ENCODE peak calls at places on chromosome 10, in seven cellular contexts. J is uterus, P is colonic mucosa, O is tibial nerve, L is endothelial cell of umbilical vein, A is endodermal cell, I is mammary epithelial cell. X is an unnamed sample. For H3K4me1, the result is how much of the 10 kb centered on the place peaks cover.

GRCh38 chr10:49223205-49223604 is 35.0 kb upstream of the TMEM273 start:
- DNase-seq in O (no peak), A (no peak), L (no peak), I (no peak), P (no peak), J (no peak), X (no peak)

GRCh38 chr10:96585726-96586418 is 940 bp downstream of the TM9SF3 start:
- DNase-seq in P (peak), O (no peak), L (peak), A (no peak), J (no peak), I (peak), X (no peak)

GRCh38 chr10:77208857-77209256 is 428.8 kb downstream of the KCNMA1 start:
- DNase-seq in P (no peak), O (no peak), I (no peak), A (no peak), L (no peak), J (no peak), X (no peak)

GRCh38 chr10:116553378-116553980 is 7.7 kb downstream of the PNLIP start:
- DNase-seq in J (no peak), L (no peak), O (no peak), A (no peak), I (no peak), P (no peak), X (no peak)

GRCh38 chr10:114767101-114767588 is 54.4 kb upstream of the FHIP2A start:
- DNase-seq in L (peak), A (no peak), P (no peak), I (peak), O (no peak), J (no peak), X (no peak)

GRCh38 chr10:71036279-71036535 is 147.8 kb upstream of the PCBD1 start:
- DNase-seq in J (no peak), A (no peak), O (no peak), P (no peak), L (no peak), I (no peak), X (no peak)

GRCh38 chr10:92517034-92517655 is 56.7 kb downstream of the IDE start:
- DNase-seq in A (peak), J (peak), L (peak), I (peak), P (peak), O (peak), X (no peak)

GRCh38 chr10:117674641-117675040 is 132.1 kb downstream of the EMX2 start:
- DNase-seq in I (no peak), A (no peak), O (no peak), J (no peak), P (no peak), L (no peak), X (no peak)

GRCh38 chr10:43202657-43203490 is 64.0 kb downstream of the RASGEF1A start:
- DNase-seq in I (no peak), P (peak), L (no peak), A (peak), O (no peak), J (peak), X (peak)

GRCh38 chr10:15863733-15864132 is 3.4 kb upstream of the MINDY3 start:
- DNase-seq in L (no peak), A (no peak), J (no peak), I (no peak), O (no peak), P (no peak), X (no peak)

GRCh38 chr10:21769041-21769440 is 234.5 kb downstream of the DNAJC1 start:
- DNase-seq in J (no peak), O (no peak), A (no peak), I (no peak), L (no peak), P (no peak), X (no peak)

GRCh38 chr10:114928818-114929217 is 9.2 kb upstream of the TRUB1 start:
- DNase-seq in O (no peak), L (no peak), I (no peak), J (peak), P (no peak), A (no peak), X (no peak)

GRCh38 chr10:127756264-127756663 is 19.3 kb downstream of the FOXI2 start:
- DNase-seq in J (no peak), L (no peak), I (no peak), O (no peak), A (no peak), P (no peak), X (no peak)

GRCh38 chr10:131784363-131785120 is 116.3 kb upstream of the PPP2R2D start:
- DNase-seq in P (no peak), I (no peak), A (peak), O (no peak), L (no peak), J (no peak), X (no peak)

GRCh38 chr10:133196936-133197758 is 32.9 kb upstream of the UTF1 start:
- DNase-seq in J (no peak), P (no peak), A (no peak), I (no peak), O (no peak), L (no peak), X (no peak)

GRCh38 chr10:109953745-109954144 is 30.4 kb upstream of the XPNPEP1 start:
- DNase-seq in L (no peak), P (no peak), A (no peak), I (no peak), J (no peak), O (no peak), X (no peak)

GRCh38 chr10:130179640-130180039 is 43.4 kb downstream of the GLRX3 start:
- DNase-seq in I (peak), P (no peak), A (peak), J (no peak), O (peak), L (peak), X (no peak)

GRCh38 chr10:306654-307185 is 171.5 kb downstream of the ZMYND11 start:
- DNase-seq in P (no peak), L (no peak), O (no peak), A (peak), I (no peak), J (no peak), X (peak)

GRCh38 chr10:11245510-11245909 is 227.8 kb downstream of the CELF2 start:
- DNase-seq in P (no peak), J (no peak), I (no peak), A (no peak), L (no peak), O (no peak), X (no peak)
- H3K4me1 ChIP-seq in P (under half), J (under half), I (under half), A (under half), L (under half), O (under half), X (under half)

GRCh38 chr10:97736902-97737769 is at the start of gene ZFYVE27:
- DNase-seq in J (peak), A (peak), I (peak), P (peak), L (peak), O (peak), X (peak)
- TF ChIP-seq CTCF in J (no peak), A (no peak), I (no peak), P (no peak), L (no peak), O (peak), X (no peak)

GRCh38 chr10:80411267-80411668 is 2.9 kb downstream of the PRXL2A start:
- DNase-seq in O (no peak), P (peak), L (peak), I (no peak), A (no peak), J (no peak), X (no peak)
- H3K4me1 ChIP-seq in O (under half), P (under half), L (half or more), I (half or more), A (under half), J (under half), X (under half)

DNA sequence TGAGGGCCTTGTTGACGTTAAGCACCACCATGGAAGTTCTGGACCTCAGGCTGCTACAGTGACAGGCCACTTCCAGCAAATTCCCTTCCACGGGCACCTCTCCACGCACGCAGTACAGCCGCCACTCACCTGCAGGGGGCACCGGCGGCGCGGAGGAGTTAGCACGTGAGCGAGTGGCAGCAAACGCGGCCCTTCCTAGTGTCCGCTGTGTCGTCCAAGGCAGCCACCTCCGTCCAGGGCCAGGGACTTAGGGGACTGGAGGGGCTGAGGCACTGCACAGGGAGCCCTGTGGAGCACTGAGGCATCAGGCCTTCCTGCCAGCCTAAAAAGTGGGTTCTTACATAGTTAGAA is 164.4 kb downstream of the SVIL start:
- DNase-seq in J (peak), P (no peak), I (no peak), O (peak), L (no peak), A (peak), X (no peak)
- TF ChIP-seq CTCF in J (no peak), P (no peak), I (peak), O (no peak), L (peak), A (peak), X (no peak)

DNA sequence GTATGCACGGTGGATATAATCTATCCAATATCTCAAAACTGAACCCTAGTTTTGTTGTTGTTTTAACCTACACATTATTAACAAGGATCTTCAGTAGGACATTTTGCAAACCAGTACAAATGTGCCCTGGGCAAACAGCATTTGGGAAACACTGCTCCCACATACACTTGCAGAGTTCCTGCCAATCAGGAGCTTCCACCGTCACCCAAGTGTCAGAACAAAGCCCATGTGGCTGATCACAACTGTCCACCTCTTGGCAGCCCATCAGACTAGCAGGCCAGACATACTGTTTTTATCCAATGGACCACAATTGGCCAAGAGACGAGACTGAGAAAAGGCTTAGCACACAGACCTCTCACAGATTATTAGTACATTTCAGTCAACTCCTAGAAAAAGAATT is 200.4 kb downstream of the FAM107B start:
- DNase-seq in J (no peak), I (no peak), L (no peak), P (no peak), A (no peak), O (no peak), X (no peak)
- H3K4me1 ChIP-seq in J (under half), I (under half), L (half or more), P (under half), A (under half), O (under half), X (under half)

GRCh38 chr10:66307826-66308225 is 618.0 kb upstream of the LRRTM3 start:
- DNase-seq in O (no peak), J (no peak), A (no peak), I (no peak), L (no peak), P (no peak), X (no peak)
- TF ChIP-seq CTCF in O (no peak), J (no peak), A (peak), I (peak), L (no peak), P (no peak), X (no peak)

GRCh38 chr10:80507484-80507880 is 30.2 kb upstream of the SH2D4B start:
- DNase-seq in A (no peak), L (no peak), I (no peak), J (no peak), P (no peak), O (no peak), X (no peak)

GRCh38 chr10:80509108-80509402 is 28.6 kb upstream of the SH2D4B start:
- DNase-seq in J (no peak), A (no peak), L (no peak), I (no peak), P (no peak), O (no peak), X (no peak)

GRCh38 chr10:80506836-80507483 is 30.7 kb upstream of the SH2D4B start:
- DNase-seq in L (no peak), I (no peak), O (no peak), P (no peak), A (no peak), J (no peak), X (no peak)

GRCh38 chr10:80511984-80512634 is 25.6 kb upstream of the SH2D4B start:
- DNase-seq in P (no peak), O (no peak), I (no peak), J (no peak), A (no peak), L (no peak), X (peak)

GRCh38 chr10:80509403-80510161 is 28.1 kb upstream of the SH2D4B start:
- DNase-seq in O (no peak), A (peak), J (no peak), P (no peak), I (no peak), L (peak), X (peak)
- H3K4me1 ChIP-seq in O (under half), A (under half), J (under half), P (under half), I (under half), L (half or more), X (under half)

DNA sequence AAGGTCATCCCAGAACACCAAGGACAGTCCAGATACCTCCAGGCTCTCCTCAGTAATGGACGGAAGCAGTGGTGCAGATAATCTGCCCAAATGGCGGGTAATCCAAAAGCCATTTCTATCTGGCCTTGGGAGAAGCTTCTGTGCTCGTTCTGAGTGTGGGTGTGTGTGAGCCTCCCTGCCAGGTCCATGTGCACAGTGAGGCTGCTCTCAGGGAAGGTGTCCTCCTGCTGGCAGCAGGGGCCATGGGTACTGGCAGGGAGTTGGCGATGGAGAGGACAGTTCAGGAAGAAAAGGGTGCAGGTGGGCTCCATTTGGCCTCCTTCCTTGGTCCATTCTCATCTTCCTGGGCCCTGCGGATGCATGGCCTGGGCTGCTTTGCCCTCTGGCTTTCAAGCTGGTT is 15.6 kb upstream of the TEX36 start:
- DNase-seq in L (no peak), O (no peak), I (no peak), J (no peak), A (no peak), P (no peak), X (no peak)
- TF ChIP-seq CTCF in L (no peak), O (no peak), I (no peak), J (no peak), A (peak), P (no peak), X (no peak)